ENCODE peak calls at places on chromosomes 12 and 14, in five cellular contexts. B is IMR-90, V is cardiac fibroblast, W is posterior cingulate gyrus, N is C1 segment of cervical spinal cord. K is an unnamed sample.

GRCh38 chr12:75208851-75209781 is 523 bp downstream of the KCNC2 start:
- DNase-seq in B (peak), V (peak), W (peak), N (no peak), K (peak)

GRCh38 chr14:101116065-101116464 is 212.5 kb upstream of the RTL1 start:
- DNase-seq in B (no peak), V (no peak), W (no peak), N (no peak), K (no peak)

GRCh38 chr12:26523708-26524150 is 309.3 kb downstream of the ITPR2 start:
- DNase-seq in B (peak), V (peak), W (peak), N (peak), K (peak)

GRCh38 chr14:36522972-36523685 is 3.1 kb upstream of the NKX2-1 start:
- DNase-seq in B (no peak), V (no peak), W (peak), N (no peak), K (no peak)

GRCh38 chr14:33414041-33414440 is 475.4 kb downstream of the NPAS3 start:
- DNase-seq in B (no peak), V (no peak), W (no peak), N (no peak), K (no peak)

GRCh38 chr12:64890873-64891468 is 66.5 kb downstream of the TBC1D30 start:
- DNase-seq in B (peak), V (peak), W (no peak), N (no peak), K (peak)

GRCh38 chr14:69543341-69544249 is 31.1 kb downstream of the CCDC177 start:
- DNase-seq in B (peak), V (peak), W (peak), N (no peak), K (peak)

GRCh38 chr12:67355428-67356385 is 86.5 kb downstream of the CAND1 start:
- DNase-seq in B (peak), V (peak), W (no peak), N (peak), K (peak)

GRCh38 chr14:30131698-30132097 is 204.1 kb upstream of the PRKD1 start:
- DNase-seq in B (no peak), V (no peak), W (no peak), N (no peak), K (no peak)

GRCh38 chr12:1796515-1797010 is 23.8 kb upstream of the LRTM2 start:
- DNase-seq in B (no peak), V (peak), W (peak), N (no peak), K (peak)

GRCh38 chr14:94164685-94165431 is 9.3 kb upstream of the PPP4R4 start:
- DNase-seq in B (no peak), V (no peak), W (peak), N (no peak), K (no peak)

GRCh38 chr12:47824198-47824597 is 4.5 kb upstream of the HDAC7 start:
- DNase-seq in B (no peak), V (no peak), W (no peak), N (no peak), K (no peak)

GRCh38 chr12:79020106-79020505 is 155.5 kb downstream of the SYT1 start:
- DNase-seq in B (peak), V (peak), W (no peak), N (no peak), K (peak)

GRCh38 chr12:56522486-56523193 is 1.0 kb downstream of the RBMS2 start:
- DNase-seq in B (peak), V (peak), W (no peak), N (no peak), K (peak)

GRCh38 chr12:87812711-87813110 is 216.5 kb downstream of the C12orf50 start:
- DNase-seq in B (no peak), V (no peak), W (no peak), N (no peak), K (peak)

GRCh38 chr12:68034567-68034966 is 45.3 kb downstream of the IFNG-AS1 start:
- DNase-seq in B (no peak), V (no peak), W (no peak), N (no peak), K (no peak)

GRCh38 chr14:103491691-103492090 is 30.9 kb downstream of the CKB start:
- DNase-seq in B (no peak), V (no peak), W (no peak), N (no peak), K (no peak)

GRCh38 chr12:67826946-67827719 is 162.1 kb upstream of the IFNG-AS1 start:
- DNase-seq in B (peak), V (peak), W (no peak), N (no peak), K (peak)

GRCh38 chr14:50403433-50403832 is 6.8 kb upstream of the CDKL1 start:
- DNase-seq in B (peak), V (peak), W (no peak), N (no peak), K (peak)

GRCh38 chr12:68899251-68899771 is 33.7 kb downstream of the CPM start:
- DNase-seq in B (peak), V (peak), W (no peak), N (no peak), K (peak)

GRCh38 chr14:63398952-63399351 is 80.2 kb upstream of the GPHB5 start:
- DNase-seq in B (no peak), V (no peak), W (no peak), N (no peak), K (no peak)